ENCODE peak calls at places on chromosome 12, in four cellular contexts. N, S, Q and A are unnamed samples.
A peak's percentile ranks its signal among the peaks of the same experiment; 100 is the strongest.

GRCh38 chr12:112995008-112995407 is 16.7 kb downstream of the OAS2 start:
- DNase-seq in N (no peak), S (no peak), Q (no peak), A (no peak)

GRCh38 chr12:100303831-100304230 is 36.9 kb downstream of the SCYL2 start:
- DNase-seq in N (no peak), S (no peak), Q (no peak), A (no peak)

GRCh38 chr12:131007794-131008460 is 54.2 kb downstream of the ADGRD1 start:
- DNase-seq in N (no peak), S (no peak), Q (no peak), A (no peak)

GRCh38 chr12:13631873-13632272 is 349.5 kb downstream of the GRIN2B start:
- DNase-seq in N (no peak), S (no peak), Q (no peak), A (no peak)

GRCh38 chr12:15356831-15357456 is 34.6 kb downstream of the PTPRO start:
- DNase-seq in N (no peak), S (no peak), Q (no peak), A (no peak)

GRCh38 chr12:114013601-114014345 is 47.6 kb upstream of the RBM19 start:
- DNase-seq in N (no peak), S (peak; percentile 34), Q (peak; percentile 32), A (peak; percentile 35)

GRCh38 chr12:106583578-106584103 is 837 bp downstream of the RFX4 start:
- DNase-seq in N (no peak), S (no peak), Q (peak; percentile 61), A (peak; percentile 17)

GRCh38 chr12:100955139-100955538 is 160.6 kb downstream of the ANO4 start:
- DNase-seq in N (no peak), S (peak; percentile 87), Q (no peak), A (peak; percentile 19)

GRCh38 chr12:109645708-109646107 is 67.9 kb upstream of the FAM222A start:
- DNase-seq in N (no peak), S (no peak), Q (peak; percentile 71), A (no peak)